ENCODE peak calls at places on chromosomes 1 and 21, in eight cellular contexts. One of them, this sample, is unnamed.

GRCh38 chr1:22850681-22851080 is 122.0 kb downstream of the LACTBL1 start:
- DNase-seq in bronchial epithelial cell: no peak
- DNase-seq in heart left ventricle: peak
- DNase-seq in HFF-Myc: no peak
- DNase-seq in CD8-positive, alpha-beta T cell: no peak
- DNase-seq in PC-3: peak
- DNase-seq in A549: no peak
- DNase-seq in fibroblast of lung: peak
- DNase-seq in this sample: no peak

GRCh38 chr1:68495968-68496679 is 758 bp downstream of the DEPDC1 start:
- DNase-seq in bronchial epithelial cell: peak
- DNase-seq in heart left ventricle: no peak
- DNase-seq in HFF-Myc: no peak
- DNase-seq in CD8-positive, alpha-beta T cell: no peak
- DNase-seq in PC-3: peak
- DNase-seq in A549: peak
- DNase-seq in fibroblast of lung: peak
- DNase-seq in this sample: no peak

GRCh38 chr21:27586326-27586725 is 619.4 kb upstream of the ADAMTS5 start:
- DNase-seq in bronchial epithelial cell: no peak
- DNase-seq in heart left ventricle: no peak
- DNase-seq in HFF-Myc: no peak
- DNase-seq in CD8-positive, alpha-beta T cell: no peak
- DNase-seq in PC-3: no peak
- DNase-seq in A549: no peak
- DNase-seq in fibroblast of lung: peak
- DNase-seq in this sample: no peak

GRCh38 chr1:164071288-164071687 is 487.7 kb upstream of the PBX1 start:
- DNase-seq in bronchial epithelial cell: no peak
- DNase-seq in heart left ventricle: no peak
- DNase-seq in HFF-Myc: no peak
- DNase-seq in CD8-positive, alpha-beta T cell: no peak
- DNase-seq in PC-3: no peak
- DNase-seq in A549: no peak
- DNase-seq in fibroblast of lung: no peak
- DNase-seq in this sample: no peak

GRCh38 chr1:100721502-100722205 is 2.1 kb downstream of the VCAM1 start:
- DNase-seq in bronchial epithelial cell: peak
- DNase-seq in heart left ventricle: no peak
- DNase-seq in HFF-Myc: peak
- DNase-seq in CD8-positive, alpha-beta T cell: no peak
- DNase-seq in PC-3: no peak
- DNase-seq in A549: no peak
- DNase-seq in fibroblast of lung: peak
- DNase-seq in this sample: peak

GRCh38 chr1:248807067-248807737 is 18.5 kb downstream of the SH3BP5L start:
- DNase-seq in bronchial epithelial cell: peak
- DNase-seq in heart left ventricle: peak
- DNase-seq in HFF-Myc: no peak
- DNase-seq in CD8-positive, alpha-beta T cell: peak
- DNase-seq in PC-3: peak
- DNase-seq in A549: peak
- DNase-seq in fibroblast of lung: peak
- DNase-seq in this sample: no peak

GRCh38 chr1:116677474-116678062 is 10.0 kb upstream of the IGSF3 start:
- DNase-seq in bronchial epithelial cell: peak
- DNase-seq in heart left ventricle: no peak
- DNase-seq in HFF-Myc: no peak
- DNase-seq in CD8-positive, alpha-beta T cell: no peak
- DNase-seq in PC-3: no peak
- DNase-seq in A549: no peak
- DNase-seq in fibroblast of lung: no peak
- DNase-seq in this sample: no peak

GRCh38 chr1:58741689-58742553 is 41.9 kb downstream of the JUN start:
- DNase-seq in bronchial epithelial cell: no peak
- DNase-seq in heart left ventricle: no peak
- DNase-seq in HFF-Myc: no peak
- DNase-seq in CD8-positive, alpha-beta T cell: no peak
- DNase-seq in PC-3: no peak
- DNase-seq in A549: no peak
- DNase-seq in fibroblast of lung: no peak
- DNase-seq in this sample: no peak

GRCh38 chr1:97726386-97726785 is 194.4 kb downstream of the DPYD start:
- DNase-seq in bronchial epithelial cell: peak
- DNase-seq in heart left ventricle: no peak
- DNase-seq in HFF-Myc: no peak
- DNase-seq in CD8-positive, alpha-beta T cell: no peak
- DNase-seq in PC-3: peak
- DNase-seq in A549: no peak
- DNase-seq in fibroblast of lung: no peak
- DNase-seq in this sample: no peak

GRCh38 chr1:20896824-20897223 is 109.7 kb upstream of the HP1BP3 start:
- DNase-seq in bronchial epithelial cell: peak
- DNase-seq in heart left ventricle: no peak
- DNase-seq in HFF-Myc: no peak
- DNase-seq in CD8-positive, alpha-beta T cell: no peak
- DNase-seq in PC-3: peak
- DNase-seq in A549: peak
- DNase-seq in fibroblast of lung: peak
- DNase-seq in this sample: no peak

GRCh38 chr1:202807367-202807925 is 775 bp downstream of the KDM5B start:
- DNase-seq in bronchial epithelial cell: no peak
- DNase-seq in heart left ventricle: no peak
- DNase-seq in HFF-Myc: no peak
- DNase-seq in CD8-positive, alpha-beta T cell: peak
- DNase-seq in PC-3: no peak
- DNase-seq in A549: peak
- DNase-seq in fibroblast of lung: peak
- DNase-seq in this sample: no peak

GRCh38 chr1:169538998-169539871 is 47.0 kb downstream of the F5 start:
- DNase-seq in bronchial epithelial cell: peak
- DNase-seq in heart left ventricle: no peak
- DNase-seq in HFF-Myc: peak
- DNase-seq in CD8-positive, alpha-beta T cell: no peak
- DNase-seq in PC-3: peak
- DNase-seq in A549: peak
- DNase-seq in fibroblast of lung: peak
- DNase-seq in this sample: peak

GRCh38 chr1:26786437-26787380 is 1.0 kb upstream of the PIGV start:
- DNase-seq in bronchial epithelial cell: no peak
- DNase-seq in heart left ventricle: peak
- DNase-seq in HFF-Myc: no peak
- DNase-seq in CD8-positive, alpha-beta T cell: peak
- DNase-seq in PC-3: peak
- DNase-seq in A549: no peak
- DNase-seq in fibroblast of lung: peak
- DNase-seq in this sample: no peak

GRCh38 chr1:165816801-165817497 is 10.5 kb upstream of the UCK2 start:
- DNase-seq in bronchial epithelial cell: no peak
- DNase-seq in heart left ventricle: no peak
- DNase-seq in HFF-Myc: no peak
- DNase-seq in CD8-positive, alpha-beta T cell: no peak
- DNase-seq in PC-3: no peak
- DNase-seq in A549: no peak
- DNase-seq in fibroblast of lung: no peak
- DNase-seq in this sample: no peak

GRCh38 chr1:19974822-19975416 is 4.5 kb downstream of the PLA2G2A start:
- DNase-seq in bronchial epithelial cell: peak
- DNase-seq in heart left ventricle: peak
- DNase-seq in HFF-Myc: peak
- DNase-seq in CD8-positive, alpha-beta T cell: no peak
- DNase-seq in PC-3: peak
- DNase-seq in A549: peak
- DNase-seq in fibroblast of lung: peak
- DNase-seq in this sample: peak

GRCh38 chr1:23530089-23530749 is 814 bp downstream of the E2F2 start:
- DNase-seq in bronchial epithelial cell: no peak
- DNase-seq in heart left ventricle: no peak
- DNase-seq in HFF-Myc: no peak
- DNase-seq in CD8-positive, alpha-beta T cell: no peak
- DNase-seq in PC-3: no peak
- DNase-seq in A549: no peak
- DNase-seq in fibroblast of lung: no peak
- DNase-seq in this sample: no peak

GRCh38 chr1:183417691-183418491 is at the start of gene NMNAT2:
- DNase-seq in bronchial epithelial cell: peak
- DNase-seq in heart left ventricle: no peak
- DNase-seq in HFF-Myc: no peak
- DNase-seq in CD8-positive, alpha-beta T cell: no peak
- DNase-seq in PC-3: peak
- DNase-seq in A549: peak
- DNase-seq in fibroblast of lung: peak
- DNase-seq in this sample: no peak

GRCh38 chr1:196701144-196701543 is 49.3 kb downstream of the CFH start:
- DNase-seq in bronchial epithelial cell: no peak
- DNase-seq in heart left ventricle: no peak
- DNase-seq in HFF-Myc: no peak
- DNase-seq in CD8-positive, alpha-beta T cell: no peak
- DNase-seq in PC-3: no peak
- DNase-seq in A549: no peak
- DNase-seq in fibroblast of lung: no peak
- DNase-seq in this sample: no peak

GRCh38 chr1:67724928-67725560 is 40.0 kb downstream of the GADD45A start:
- DNase-seq in bronchial epithelial cell: peak
- DNase-seq in heart left ventricle: peak
- DNase-seq in HFF-Myc: peak
- DNase-seq in CD8-positive, alpha-beta T cell: no peak
- DNase-seq in PC-3: peak
- DNase-seq in A549: peak
- DNase-seq in fibroblast of lung: peak
- DNase-seq in this sample: no peak

GRCh38 chr1:41515131-41515678 is 30.7 kb upstream of the EDN2 start:
- DNase-seq in bronchial epithelial cell: no peak
- DNase-seq in heart left ventricle: no peak
- DNase-seq in HFF-Myc: no peak
- DNase-seq in CD8-positive, alpha-beta T cell: no peak
- DNase-seq in PC-3: peak
- DNase-seq in A549: no peak
- DNase-seq in fibroblast of lung: no peak
- DNase-seq in this sample: no peak

GRCh38 chr21:36902793-36903192 is 63.7 kb downstream of the HLCS start:
- DNase-seq in bronchial epithelial cell: no peak
- DNase-seq in heart left ventricle: no peak
- DNase-seq in HFF-Myc: no peak
- DNase-seq in CD8-positive, alpha-beta T cell: no peak
- DNase-seq in PC-3: no peak
- DNase-seq in A549: no peak
- DNase-seq in fibroblast of lung: no peak
- DNase-seq in this sample: no peak

GRCh38 chr21:38487906-38488639 is 10.2 kb downstream of the ERG start:
- DNase-seq in bronchial epithelial cell: no peak
- DNase-seq in heart left ventricle: no peak
- DNase-seq in HFF-Myc: no peak
- DNase-seq in CD8-positive, alpha-beta T cell: no peak
- DNase-seq in PC-3: peak
- DNase-seq in A549: no peak
- DNase-seq in fibroblast of lung: no peak
- DNase-seq in this sample: no peak

GRCh38 chr1:170313306-170313705 is 167.5 kb downstream of the NTMT2 start:
- DNase-seq in bronchial epithelial cell: no peak
- DNase-seq in heart left ventricle: no peak
- DNase-seq in HFF-Myc: no peak
- DNase-seq in CD8-positive, alpha-beta T cell: no peak
- DNase-seq in PC-3: no peak
- DNase-seq in A549: no peak
- DNase-seq in fibroblast of lung: no peak
- DNase-seq in this sample: no peak

GRCh38 chr1:114296413-114296812 is 142.7 kb upstream of the SYT6 start:
- DNase-seq in bronchial epithelial cell: no peak
- DNase-seq in heart left ventricle: no peak
- DNase-seq in HFF-Myc: no peak
- DNase-seq in CD8-positive, alpha-beta T cell: no peak
- DNase-seq in PC-3: no peak
- DNase-seq in A549: no peak
- DNase-seq in fibroblast of lung: no peak
- DNase-seq in this sample: no peak

GRCh38 chr1:109793089-109793485 is 29.4 kb upstream of the EPS8L3 start:
- DNase-seq in bronchial epithelial cell: no peak
- DNase-seq in heart left ventricle: no peak
- DNase-seq in HFF-Myc: no peak
- DNase-seq in CD8-positive, alpha-beta T cell: no peak
- DNase-seq in PC-3: no peak
- DNase-seq in A549: no peak
- DNase-seq in fibroblast of lung: no peak
- DNase-seq in this sample: no peak

GRCh38 chr1:53372501-53372951 is 44.7 kb upstream of the LRP8 start:
- DNase-seq in bronchial epithelial cell: no peak
- DNase-seq in heart left ventricle: peak
- DNase-seq in HFF-Myc: no peak
- DNase-seq in CD8-positive, alpha-beta T cell: no peak
- DNase-seq in PC-3: no peak
- DNase-seq in A549: no peak
- DNase-seq in fibroblast of lung: no peak
- DNase-seq in this sample: no peak

GRCh38 chr1:12113433-12114339 is 50.6 kb downstream of the TNFRSF8 start:
- DNase-seq in bronchial epithelial cell: no peak
- DNase-seq in heart left ventricle: no peak
- DNase-seq in HFF-Myc: no peak
- DNase-seq in CD8-positive, alpha-beta T cell: no peak
- DNase-seq in PC-3: peak
- DNase-seq in A549: no peak
- DNase-seq in fibroblast of lung: peak
- DNase-seq in this sample: no peak

GRCh38 chr1:157155658-157156057 is 17.5 kb upstream of the ETV3 start:
- DNase-seq in bronchial epithelial cell: no peak
- DNase-seq in heart left ventricle: peak
- DNase-seq in HFF-Myc: no peak
- DNase-seq in CD8-positive, alpha-beta T cell: no peak
- DNase-seq in PC-3: no peak
- DNase-seq in A549: peak
- DNase-seq in fibroblast of lung: no peak
- DNase-seq in this sample: no peak
- H3K4me3 ChIP-seq in bronchial epithelial cell: no peak
- H3K4me3 ChIP-seq in heart left ventricle: no peak
- H3K4me3 ChIP-seq in HFF-Myc: no peak
- H3K4me3 ChIP-seq in CD8-positive, alpha-beta T cell: no peak
- H3K4me3 ChIP-seq in PC-3: peak
- H3K4me3 ChIP-seq in A549: peak
- H3K4me3 ChIP-seq in fibroblast of lung: no peak
- H3K4me3 ChIP-seq in this sample: peak

GRCh38 chr21:31459457-31459856 is 115.4 kb upstream of the TIAM1 start:
- DNase-seq in bronchial epithelial cell: no peak
- DNase-seq in heart left ventricle: no peak
- DNase-seq in HFF-Myc: no peak
- DNase-seq in CD8-positive, alpha-beta T cell: no peak
- DNase-seq in PC-3: no peak
- DNase-seq in A549: peak
- DNase-seq in fibroblast of lung: no peak
- DNase-seq in this sample: no peak
- TF ChIP-seq CTCF in bronchial epithelial cell: no peak
- TF ChIP-seq CTCF in heart left ventricle: peak
- TF ChIP-seq CTCF in HFF-Myc: no peak
- TF ChIP-seq CTCF in CD8-positive, alpha-beta T cell: no peak
- TF ChIP-seq CTCF in PC-3: peak
- TF ChIP-seq CTCF in A549: peak
- TF ChIP-seq CTCF in fibroblast of lung: no peak
- TF ChIP-seq CTCF in this sample: no peak

GRCh38 chr1:45982359-45982758 is 150.1 kb downstream of the PIK3R3 start:
- DNase-seq in bronchial epithelial cell: no peak
- DNase-seq in heart left ventricle: no peak
- DNase-seq in HFF-Myc: no peak
- DNase-seq in CD8-positive, alpha-beta T cell: no peak
- DNase-seq in PC-3: no peak
- DNase-seq in A549: no peak
- DNase-seq in fibroblast of lung: no peak
- DNase-seq in this sample: no peak
- H3K4me3 ChIP-seq in bronchial epithelial cell: no peak
- H3K4me3 ChIP-seq in heart left ventricle: no peak
- H3K4me3 ChIP-seq in HFF-Myc: no peak
- H3K4me3 ChIP-seq in CD8-positive, alpha-beta T cell: no peak
- H3K4me3 ChIP-seq in PC-3: no peak
- H3K4me3 ChIP-seq in A549: no peak
- H3K4me3 ChIP-seq in fibroblast of lung: no peak
- H3K4me3 ChIP-seq in this sample: no peak

GRCh38 chr21:41832230-41833137 is 46.7 kb downstream of the PRDM15 start:
- DNase-seq in bronchial epithelial cell: no peak
- DNase-seq in heart left ventricle: no peak
- DNase-seq in HFF-Myc: no peak
- DNase-seq in CD8-positive, alpha-beta T cell: no peak
- DNase-seq in PC-3: peak
- DNase-seq in A549: no peak
- DNase-seq in fibroblast of lung: no peak
- DNase-seq in this sample: no peak
- TF ChIP-seq CTCF in bronchial epithelial cell: no peak
- TF ChIP-seq CTCF in heart left ventricle: no peak
- TF ChIP-seq CTCF in HFF-Myc: no peak
- TF ChIP-seq CTCF in CD8-positive, alpha-beta T cell: no peak
- TF ChIP-seq CTCF in PC-3: peak
- TF ChIP-seq CTCF in A549: no peak
- TF ChIP-seq CTCF in fibroblast of lung: no peak
- TF ChIP-seq CTCF in this sample: no peak